ENCODE peak calls at places on chromosomes 3 and 15, in eight cellular contexts. T is mucosa of descending colon; K is activated CD4-positive, CD25-positive, alpha-beta regulatory T cell; O is fibroblast of mammary gland; X is H1; R is left cardiac atrium; G is astrocyte of the cerebellum; C is hepatocyte. E is an unnamed sample.

GRCh38 chr15:55372701-55373440 is 35.3 kb downstream of the CCPG1 start:
- DNase-seq in T (no peak), K (no peak), O (no peak), X (no peak), R (no peak), G (no peak), C (no peak), E (no peak)

GRCh38 chr3:147574622-147575021 is 165.5 kb downstream of the ZIC1 start:
- DNase-seq in T (no peak), K (no peak), O (no peak), X (no peak), R (no peak), G (no peak), C (no peak), E (no peak)

GRCh38 chr3:33128706-33129105 is 14.9 kb downstream of the CRTAP start:
- DNase-seq in T (no peak), K (no peak), O (peak), X (no peak), R (no peak), G (no peak), C (no peak), E (no peak)

GRCh38 chr3:158247288-158247687 is 137.4 kb downstream of the RSRC1 start:
- DNase-seq in T (no peak), K (no peak), O (no peak), X (no peak), R (no peak), G (no peak), C (no peak), E (no peak)

GRCh38 chr15:58898150-58898680 is 35.3 kb downstream of the SLTM start:
- DNase-seq in T (no peak), K (no peak), O (no peak), X (no peak), R (no peak), G (no peak), C (no peak), E (no peak)

GRCh38 chr3:50050361-50050760 is 38.4 kb upstream of the RBM5 start:
- DNase-seq in T (no peak), K (no peak), O (peak), X (no peak), R (no peak), G (peak), C (no peak), E (no peak)

GRCh38 chr3:41369838-41370237 is 170.5 kb downstream of the CTNNB1 start:
- DNase-seq in T (no peak), K (no peak), O (no peak), X (no peak), R (no peak), G (no peak), C (no peak), E (no peak)

GRCh38 chr15:60184579-60184978 is 180.5 kb downstream of the FOXB1 start:
- DNase-seq in T (no peak), K (no peak), O (peak), X (no peak), R (no peak), G (no peak), C (peak), E (no peak)

GRCh38 chr3:124453221-124453620 is 277.0 kb upstream of the UMPS start:
- DNase-seq in T (no peak), K (no peak), O (no peak), X (no peak), R (no peak), G (no peak), C (no peak), E (no peak)

GRCh38 chr3:135448520-135448919 is 517.0 kb upstream of the PPP2R3A start:
- DNase-seq in T (no peak), K (no peak), O (no peak), X (no peak), R (no peak), G (no peak), C (no peak), E (no peak)

GRCh38 chr3:149390772-149391212 is 13.3 kb upstream of the TM4SF1 start:
- DNase-seq in T (no peak), K (no peak), O (peak), X (no peak), R (no peak), G (no peak), C (no peak), E (no peak)

GRCh38 chr15:98746756-98747155 is 98.4 kb downstream of the IGF1R start:
- DNase-seq in T (no peak), K (no peak), O (no peak), X (no peak), R (no peak), G (no peak), C (no peak), E (no peak)

GRCh38 chr15:25691544-25692430 is 171.3 kb downstream of the ATP10A start:
- DNase-seq in T (no peak), K (no peak), O (peak), X (no peak), R (no peak), G (no peak), C (peak), E (no peak)

GRCh38 chr15:79089890-79090486 is 592 bp downstream of the RASGRF1 start:
- DNase-seq in T (no peak), K (no peak), O (peak), X (peak), R (no peak), G (no peak), C (no peak), E (no peak)

GRCh38 chr3:2735392-2735894 is 374.7 kb downstream of the IL5RA start:
- DNase-seq in T (no peak), K (no peak), O (no peak), X (no peak), R (no peak), G (no peak), C (no peak), E (no peak)

GRCh38 chr3:149992416-149993058 is 21.8 kb upstream of the PFN2 start:
- DNase-seq in T (no peak), K (no peak), O (no peak), X (peak), R (no peak), G (no peak), C (no peak), E (no peak)

GRCh38 chr3:153026026-153026425 is 136.0 kb upstream of the RAP2B start:
- DNase-seq in T (no peak), K (no peak), O (peak), X (no peak), R (no peak), G (peak), C (peak), E (no peak)

E was measured in left ventricle myocardium inferior.